ENCODE peak calls at places on chromosomes 6 and 20, in five cellular contexts. One of them, this sample, is unnamed.

GRCh38 chr6:131660195-131660594 is 23.1 kb downstream of the ENPP3 start:
- DNase-seq in trophoblast cell: no peak
- DNase-seq in neuronal stem cell: no peak
- DNase-seq in IMR-90: peak; percentile 78
- DNase-seq in H9: no peak
- DNase-seq in this sample: peak; percentile 3

GRCh38 chr20:1657556-1658334 is at the start of gene SIRPG:
- DNase-seq in neuronal stem cell: no peak
- DNase-seq in trophoblast cell: no peak
- DNase-seq in H9: no peak
- DNase-seq in IMR-90: no peak
- DNase-seq in this sample: no peak

GRCh38 chr6:125094563-125094962 is 59.0 kb upstream of the TPD52L1 start:
- DNase-seq in neuronal stem cell: no peak
- DNase-seq in H9: no peak
- DNase-seq in trophoblast cell: no peak
- DNase-seq in IMR-90: peak; percentile 82
- DNase-seq in this sample: no peak

GRCh38 chr20:4951299-4951698 is 50.0 kb downstream of the SLC23A2 start:
- DNase-seq in neuronal stem cell: no peak
- DNase-seq in IMR-90: peak; percentile 90
- DNase-seq in H9: no peak
- DNase-seq in trophoblast cell: no peak
- DNase-seq in this sample: peak; percentile 25

GRCh38 chr6:44270526-44271405 is 516 bp downstream of the TMEM151B start:
- DNase-seq in H9: peak; percentile 73
- DNase-seq in IMR-90: no peak
- DNase-seq in neuronal stem cell: peak; percentile 68
- DNase-seq in trophoblast cell: no peak
- DNase-seq in this sample: peak; percentile 55

GRCh38 chr6:164013480-164014208 is 599.1 kb downstream of the QKI start:
- DNase-seq in IMR-90: no peak
- DNase-seq in trophoblast cell: peak; percentile 91
- DNase-seq in neuronal stem cell: no peak
- DNase-seq in H9: no peak
- DNase-seq in this sample: no peak

GRCh38 chr6:99521557-99522286 is 6.5 kb upstream of the USP45 start:
- DNase-seq in IMR-90: peak; percentile 75
- DNase-seq in trophoblast cell: peak; percentile 2
- DNase-seq in neuronal stem cell: no peak
- DNase-seq in H9: peak; percentile 41
- DNase-seq in this sample: peak; percentile 72

GRCh38 chr6:38194589-38194988 is 375.1 kb downstream of the ZFAND3 start:
- DNase-seq in IMR-90: no peak
- DNase-seq in H9: no peak
- DNase-seq in trophoblast cell: no peak
- DNase-seq in neuronal stem cell: no peak
- DNase-seq in this sample: no peak

GRCh38 chr6:130870179-130870881 is 43.1 kb downstream of the SMLR1 start:
- DNase-seq in IMR-90: no peak
- DNase-seq in neuronal stem cell: no peak
- DNase-seq in H9: no peak
- DNase-seq in trophoblast cell: no peak
- DNase-seq in this sample: no peak

GRCh38 chr6:106380407-106380806 is 19.9 kb downstream of the CRYBG1 start:
- DNase-seq in trophoblast cell: no peak
- DNase-seq in H9: no peak
- DNase-seq in IMR-90: peak; percentile 14
- DNase-seq in neuronal stem cell: no peak
- DNase-seq in this sample: no peak

GRCh38 chr6:152099816-152100618 is 292.5 kb downstream of the ESR1 start:
- DNase-seq in neuronal stem cell: no peak
- DNase-seq in trophoblast cell: peak; percentile 15
- DNase-seq in H9: no peak
- DNase-seq in IMR-90: peak; percentile 28
- DNase-seq in this sample: peak; percentile 21

GRCh38 chr20:9323622-9324021 is 190.8 kb upstream of the LAMP5 start:
- DNase-seq in H9: peak; percentile 71
- DNase-seq in trophoblast cell: no peak
- DNase-seq in neuronal stem cell: no peak
- DNase-seq in IMR-90: no peak
- DNase-seq in this sample: peak; percentile 56

GRCh38 chr6:75205776-75206334 is at the start of gene COL12A1:
- DNase-seq in trophoblast cell: peak; percentile 93
- DNase-seq in neuronal stem cell: peak; percentile 70
- DNase-seq in IMR-90: peak; percentile 100
- DNase-seq in H9: peak; percentile 78
- DNase-seq in this sample: peak; percentile 82

GRCh38 chr6:75203721-75204120 is 2.1 kb downstream of the COL12A1 start:
- DNase-seq in IMR-90: peak; percentile 36
- DNase-seq in neuronal stem cell: no peak
- DNase-seq in trophoblast cell: peak; percentile 26
- DNase-seq in H9: no peak
- DNase-seq in this sample: no peak

GRCh38 chr6:75204959-75205775 is 686 bp downstream of the COL12A1 start:
- DNase-seq in trophoblast cell: peak; percentile 40
- DNase-seq in neuronal stem cell: peak; percentile 38
- DNase-seq in H9: peak; percentile 41
- DNase-seq in IMR-90: peak; percentile 82
- DNase-seq in this sample: peak; percentile 67

GRCh38 chr6:75202676-75203131 is 3.1 kb downstream of the COL12A1 start:
- DNase-seq in IMR-90: peak; percentile 46
- DNase-seq in trophoblast cell: no peak
- DNase-seq in neuronal stem cell: no peak
- DNase-seq in H9: no peak
- DNase-seq in this sample: peak; percentile 7

DNA sequence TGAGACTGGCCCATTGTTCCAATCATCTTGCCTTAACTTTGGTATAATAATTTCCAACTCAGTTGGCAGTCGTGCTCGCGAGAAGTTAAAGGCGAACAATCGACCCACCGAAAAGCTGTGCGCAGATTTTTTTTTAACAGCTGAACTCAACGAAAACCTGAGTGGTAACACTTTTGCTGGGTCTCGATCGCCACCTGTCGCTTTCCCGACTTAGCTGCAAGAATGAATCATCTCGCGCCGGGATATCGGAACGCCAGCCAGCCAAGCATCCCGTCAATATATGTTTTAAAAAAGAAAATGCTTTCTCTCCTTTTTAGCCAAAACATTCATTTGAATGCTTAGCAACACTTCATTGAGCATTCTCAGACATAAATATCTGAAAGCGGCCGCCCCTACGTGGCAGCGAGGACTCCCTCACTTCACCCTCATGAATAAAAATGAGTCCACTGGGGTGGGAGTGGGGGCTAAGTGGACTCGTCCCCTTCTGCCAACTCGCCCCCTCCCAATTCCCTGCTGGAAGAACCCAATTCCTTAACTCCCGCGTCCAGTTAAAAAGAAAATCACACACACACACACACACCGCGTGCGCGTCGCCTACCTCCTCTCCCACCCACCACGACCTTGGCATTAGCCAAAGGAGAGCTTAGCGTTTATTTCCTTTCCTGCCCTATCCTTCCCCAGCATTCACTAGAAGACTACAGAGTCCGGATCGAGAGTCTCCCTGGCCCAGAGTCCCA is 1.5 kb downstream of the COL12A1 start:
- DNase-seq in trophoblast cell: peak; percentile 79
- DNase-seq in H9: peak; percentile 79
- DNase-seq in neuronal stem cell: peak; percentile 61
- DNase-seq in IMR-90: peak; percentile 96
- DNase-seq in this sample: peak; percentile 85
- H3K4ac ChIP-seq in trophoblast cell: peak overlapping the region; percentile 58
- H3K4ac ChIP-seq in H9: no peak overlapping the region
- H3K4ac ChIP-seq in neuronal stem cell: no peak overlapping the region
- H3K4ac ChIP-seq in IMR-90: peak overlapping the region; percentile 84
- H3K4ac ChIP-seq in this sample: no peak overlapping the region

GRCh38 chr6:33633084-33633461 is 12.0 kb downstream of the ITPR3 start:
- DNase-seq in neuronal stem cell: no peak
- DNase-seq in IMR-90: no peak
- DNase-seq in trophoblast cell: no peak
- DNase-seq in H9: no peak
- DNase-seq in this sample: no peak
- H2AK5ac ChIP-seq in neuronal stem cell: peak overlapping the region; percentile 31
- H2AK5ac ChIP-seq in IMR-90: peak overlapping the region; percentile 4
- H2AK5ac ChIP-seq in trophoblast cell: no peak overlapping the region
- H2AK5ac ChIP-seq in H9: no peak overlapping the region
- H2AK5ac ChIP-seq in this sample: no peak overlapping the region

DNA sequence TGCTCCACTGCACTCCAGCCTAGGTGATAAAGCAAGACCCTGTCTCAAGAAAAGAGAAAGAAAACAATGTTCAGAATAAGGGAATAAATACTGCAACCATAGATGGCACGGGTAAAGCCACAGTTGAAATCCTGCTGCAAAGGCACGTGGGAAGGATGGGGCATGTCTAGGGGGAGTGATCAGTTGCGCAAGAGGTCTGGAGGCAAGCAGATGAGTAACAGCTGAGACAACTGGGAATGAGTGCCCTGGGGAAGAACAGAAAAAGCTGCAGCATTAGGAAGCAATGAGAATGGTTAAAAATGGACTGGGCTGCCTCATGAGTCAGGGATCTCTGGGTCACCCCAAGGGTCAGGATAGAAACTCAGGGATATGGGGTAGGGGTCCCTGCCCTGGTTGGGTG is 96.3 kb downstream of the GMPR start:
- DNase-seq in neuronal stem cell: no peak
- DNase-seq in trophoblast cell: peak; percentile 86
- DNase-seq in H9: no peak
- DNase-seq in IMR-90: peak; percentile 94
- DNase-seq in this sample: peak; percentile 29
- H3K4ac ChIP-seq in neuronal stem cell: no peak overlapping the region
- H3K4ac ChIP-seq in trophoblast cell: no peak overlapping the region
- H3K4ac ChIP-seq in H9: no peak overlapping the region
- H3K4ac ChIP-seq in IMR-90: peak overlapping the region; percentile 86
- H3K4ac ChIP-seq in this sample: no peak overlapping the region

GRCh38 chr20:2871111-2871465 is 2.2 kb upstream of the PTPRA start:
- DNase-seq in IMR-90: peak; percentile 16
- DNase-seq in H9: no peak
- DNase-seq in trophoblast cell: no peak
- DNase-seq in neuronal stem cell: no peak
- DNase-seq in this sample: no peak

GRCh38 chr20:2873010-2873746 is at the start of gene PTPRA:
- DNase-seq in neuronal stem cell: peak; percentile 90
- DNase-seq in trophoblast cell: peak; percentile 86
- DNase-seq in H9: peak; percentile 94
- DNase-seq in IMR-90: peak; percentile 88
- DNase-seq in this sample: peak; percentile 95

GRCh38 chr20:2873747-2874041 is 413 bp downstream of the PTPRA start:
- DNase-seq in trophoblast cell: peak; percentile 41
- DNase-seq in H9: peak; percentile 67
- DNase-seq in neuronal stem cell: peak; percentile 65
- DNase-seq in IMR-90: peak; percentile 28
- DNase-seq in this sample: peak; percentile 71

GRCh38 chr20:2872304-2873009 is 824 bp upstream of the PTPRA start:
- DNase-seq in trophoblast cell: no peak
- DNase-seq in H9: peak; percentile 66
- DNase-seq in IMR-90: peak; percentile 43
- DNase-seq in neuronal stem cell: peak; percentile 69
- DNase-seq in this sample: peak; percentile 57

GRCh38 chr20:2871555-2872303 is 1.6 kb upstream of the PTPRA start:
- DNase-seq in IMR-90: no peak
- DNase-seq in trophoblast cell: no peak
- DNase-seq in neuronal stem cell: no peak
- DNase-seq in H9: no peak
- DNase-seq in this sample: peak; percentile 16
- H2AK5ac ChIP-seq in IMR-90: peak overlapping the region; percentile 86
- H2AK5ac ChIP-seq in trophoblast cell: no peak overlapping the region
- H2AK5ac ChIP-seq in neuronal stem cell: no peak overlapping the region
- H2AK5ac ChIP-seq in H9: no peak overlapping the region
- H2AK5ac ChIP-seq in this sample: no peak overlapping the region

GRCh38 chr20:10609276-10609675 is 64.5 kb downstream of the JAG1 start:
- DNase-seq in H9: no peak
- DNase-seq in trophoblast cell: no peak
- DNase-seq in IMR-90: peak; percentile 86
- DNase-seq in neuronal stem cell: no peak
- DNase-seq in this sample: no peak
- H3K4ac ChIP-seq in H9: no peak overlapping the region
- H3K4ac ChIP-seq in trophoblast cell: no peak overlapping the region
- H3K4ac ChIP-seq in IMR-90: peak overlapping the region; percentile 99
- H3K4ac ChIP-seq in neuronal stem cell: no peak overlapping the region
- H3K4ac ChIP-seq in this sample: no peak overlapping the region

GRCh38 chr6:111119550-111120329 is 32.4 kb downstream of the SLC16A10 start:
- DNase-seq in H9: no peak
- DNase-seq in neuronal stem cell: no peak
- DNase-seq in IMR-90: peak; percentile 31
- DNase-seq in trophoblast cell: no peak
- DNase-seq in this sample: no peak

GRCh38 chr6:111118816-111119215 is 31.5 kb downstream of the SLC16A10 start:
- DNase-seq in neuronal stem cell: no peak
- DNase-seq in trophoblast cell: no peak
- DNase-seq in H9: no peak
- DNase-seq in IMR-90: no peak
- DNase-seq in this sample: no peak

GRCh38 chr6:111114484-111114883 is 27.2 kb downstream of the SLC16A10 start:
- DNase-seq in neuronal stem cell: no peak
- DNase-seq in trophoblast cell: no peak
- DNase-seq in H9: no peak
- DNase-seq in IMR-90: no peak
- DNase-seq in this sample: no peak

GRCh38 chr6:111113731-111114438 is 26.6 kb downstream of the SLC16A10 start:
- DNase-seq in H9: peak; percentile 43
- DNase-seq in IMR-90: peak; percentile 48
- DNase-seq in neuronal stem cell: no peak
- DNase-seq in trophoblast cell: no peak
- DNase-seq in this sample: no peak
- H2AK5ac ChIP-seq in H9: no peak overlapping the region
- H2AK5ac ChIP-seq in IMR-90: no peak overlapping the region
- H2AK5ac ChIP-seq in neuronal stem cell: no peak overlapping the region
- H2AK5ac ChIP-seq in trophoblast cell: no peak overlapping the region
- H2AK5ac ChIP-seq in this sample: no peak overlapping the region

DNA sequence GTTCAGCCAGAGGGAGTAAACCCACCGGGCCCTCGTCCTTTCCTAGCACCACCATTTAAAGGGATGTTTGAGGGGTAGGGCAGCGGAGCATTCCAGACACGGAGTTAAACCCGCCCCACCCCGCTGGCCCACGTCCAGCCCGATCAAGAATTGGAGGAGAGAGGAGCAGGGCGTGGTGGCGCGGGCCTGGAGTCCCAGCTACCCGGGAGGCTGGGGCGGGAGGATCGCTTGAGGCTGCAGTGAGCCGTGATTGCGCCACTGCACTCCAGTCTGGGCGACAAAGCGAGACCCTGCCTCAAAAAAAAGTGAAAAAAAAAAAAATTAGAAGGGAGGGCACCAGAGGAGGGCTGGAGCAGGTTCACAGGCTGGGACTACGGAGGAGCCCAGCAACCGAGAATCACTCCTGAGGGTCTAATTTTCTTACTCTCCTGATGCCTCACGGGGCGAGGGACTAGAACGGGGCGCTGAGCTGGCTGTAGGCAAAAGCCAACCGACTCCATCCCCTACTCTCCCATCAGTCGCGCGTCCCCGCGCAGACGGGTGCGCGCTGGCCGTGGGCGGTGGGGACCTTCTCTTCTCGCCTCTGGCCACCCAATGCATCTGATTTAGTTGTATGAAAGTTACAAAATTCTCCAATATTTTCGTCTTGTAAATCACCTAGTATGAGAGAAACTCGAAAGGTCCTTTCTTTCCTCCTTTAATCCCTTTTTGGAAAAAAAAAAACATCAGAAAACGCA is 6.1 kb upstream of the HSPA1B start:
- DNase-seq in IMR-90: peak; percentile 30
- DNase-seq in neuronal stem cell: peak; percentile 45
- DNase-seq in H9: peak; percentile 69
- DNase-seq in trophoblast cell: peak; percentile 71
- DNase-seq in this sample: peak; percentile 79
- H3K4ac ChIP-seq in IMR-90: peak overlapping the region; percentile 92
- H3K4ac ChIP-seq in neuronal stem cell: no peak overlapping the region
- H3K4ac ChIP-seq in H9: no peak overlapping the region
- H3K4ac ChIP-seq in trophoblast cell: peak overlapping the region; percentile 65
- H3K4ac ChIP-seq in this sample: no peak overlapping the region

This sample was measured in mesendoderm.